ENCODE peak calls at places on chromosomes 13 and 19, in five cellular contexts. B is body of pancreas, Z is sigmoid colon, E is pancreas, Q is neuronal stem cell. J is an unnamed sample. For H3K9me3, the result is how much of the 10 kb centered on the place peaks cover.

GRCh38 chr13:108044929-108045328 is 170.4 kb downstream of the LIG4 start:
- DNase-seq in E (no peak), Q (no peak), B (no peak), Z (no peak), J (no peak)

GRCh38 chr13:51269039-51269438 is 46.8 kb downstream of the FAM124A start:
- DNase-seq in Q (no peak), E (no peak), B (no peak), Z (peak), J (no peak)

GRCh38 chr13:111853766-111854165 is 213.2 kb upstream of the SOX1 start:
- DNase-seq in B (no peak), E (no peak), Q (no peak), Z (no peak), J (no peak)

GRCh38 chr13:33649212-33649917 is 168.6 kb upstream of the RFC3 start:
- DNase-seq in Z (no peak), Q (no peak), B (no peak), E (no peak), J (no peak)

GRCh38 chr19:46428278-46429141 is at the start of gene PNMA8C:
- DNase-seq in Q (peak), Z (peak), E (peak), B (peak), J (peak)

GRCh38 chr19:34224996-34225658 is 29.2 kb upstream of the GARRE1 start:
- DNase-seq in E (no peak), B (no peak), Q (no peak), Z (no peak), J (no peak)

GRCh38 chr13:32660227-32660626 is 74.0 kb downstream of the PDS5B start:
- DNase-seq in Z (no peak), E (no peak), B (peak), Q (no peak), J (no peak)

GRCh38 chr19:46972301-46972700 is 47.3 kb upstream of the NPAS1 start:
- DNase-seq in B (no peak), Z (no peak), Q (no peak), E (no peak), J (peak)

GRCh38 chr13:20439261-20439660 is 86.4 kb downstream of the CRYL1 start:
- DNase-seq in E (no peak), B (no peak), Z (no peak), Q (no peak), J (no peak)

GRCh38 chr13:78764665-78765064 is 105.7 kb upstream of the OBI1 start:
- DNase-seq in Z (no peak), Q (no peak), B (no peak), E (no peak), J (no peak)

GRCh38 chr19:15417699-15418098 is 1.1 kb downstream of the AKAP8L start:
- DNase-seq in B (peak), Z (no peak), E (no peak), Q (no peak), J (no peak)

GRCh38 chr19:6230991-6231448 is 48.8 kb downstream of the MLLT1 start:
- DNase-seq in B (no peak), Q (no peak), E (no peak), Z (no peak), J (no peak)

GRCh38 chr13:24626449-24626848 is 53.8 kb upstream of the ATP12A start:
- DNase-seq in B (no peak), Q (no peak), E (no peak), Z (no peak), J (no peak)

GRCh38 chr13:101714195-101714594 is 261.7 kb downstream of the ITGBL1 start:
- DNase-seq in Z (no peak), E (no peak), B (no peak), Q (no peak), J (no peak)

GRCh38 chr13:48862572-48862971 is 113.1 kb upstream of the FNDC3A start:
- DNase-seq in Z (no peak), E (no peak), Q (no peak), B (no peak), J (no peak)

GRCh38 chr13:99296270-99296865 is 10.8 kb downstream of the GPR183 start:
- DNase-seq in E (no peak), B (no peak), Q (no peak), Z (no peak), J (no peak)

GRCh38 chr13:29693297-29693945 is 97.9 kb upstream of the SLC7A1 start:
- DNase-seq in E (peak), Q (no peak), Z (no peak), B (peak), J (peak)

GRCh38 chr13:103356226-103356864 is 290.1 kb upstream of the SLC10A2 start:
- DNase-seq in Q (no peak), B (no peak), E (no peak), Z (no peak), J (no peak)

GRCh38 chr19:57708641-57709354 is at the start of gene ZNF154:
- DNase-seq in B (peak), Q (peak), E (peak), Z (peak), J (peak)

GRCh38 chr19:54208784-54209057 is 8.1 kb downstream of the RPS9 start:
- DNase-seq in B (peak), Z (no peak), Q (no peak), E (no peak), J (no peak)

GRCh38 chr13:98401936-98402335 is 175.0 kb downstream of the STK24 start:
- DNase-seq in E (no peak), B (no peak), Q (no peak), Z (no peak), J (no peak)

GRCh38 chr19:15448014-15448777 is 1.6 kb downstream of the WIZ start:
- DNase-seq in Q (no peak), E (peak), Z (no peak), B (no peak), J (peak)

GRCh38 chr19:16619456-16619855 is 8.5 kb downstream of the MED26 start:
- DNase-seq in Z (peak), Q (no peak), B (peak), E (peak), J (peak)

GRCh38 chr19:29674374-29675119 is 9.3 kb downstream of the PLEKHF1 start:
- DNase-seq in Q (no peak), Z (peak), B (no peak), E (no peak), J (no peak)

DNA sequence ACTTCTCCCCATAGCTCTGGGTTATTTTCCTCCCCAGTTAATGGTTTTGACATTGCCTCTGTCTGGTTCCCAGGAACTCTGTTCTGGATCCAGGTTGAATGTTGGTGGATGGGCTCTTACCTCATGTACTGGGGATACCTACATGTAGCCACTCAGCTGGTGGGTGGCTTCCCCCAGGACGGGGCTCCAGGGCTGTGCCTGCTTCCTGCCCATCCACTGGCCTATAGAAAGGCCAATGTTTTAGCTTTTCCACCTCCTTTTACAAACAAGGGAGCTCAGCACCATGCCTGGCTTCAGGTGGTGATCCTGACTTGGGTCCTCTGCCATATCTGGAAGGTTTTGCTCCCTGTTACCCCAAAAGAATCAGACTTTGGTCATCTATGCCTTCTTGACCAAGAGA is 120.2 kb downstream of the AKAP11 start:
- DNase-seq in Z (no peak), B (no peak), Q (no peak), E (no peak), J (no peak)
- H3K9me3 ChIP-seq in Z (under half), B (under half), Q (under half), E (under half), J (under half)

GRCh38 chr19:51640371-51640770 is 6.3 kb downstream of the SIGLEC14 start:
- DNase-seq in Q (no peak), Z (no peak), E (no peak), B (no peak), J (no peak)
- H3K9me3 ChIP-seq in Q (under half), Z (under half), E (under half), B (under half), J (under half)

GRCh38 chr19:9672893-9673292 is 2.0 kb downstream of the ZNF562 start:
- DNase-seq in B (no peak), Q (no peak), E (no peak), Z (no peak), J (no peak)

GRCh38 chr19:9671654-9672053 is 3.2 kb downstream of the ZNF562 start:
- DNase-seq in E (no peak), Q (no peak), B (no peak), Z (no peak), J (no peak)

GRCh38 chr19:9668544-9668943 is 6.4 kb downstream of the ZNF562 start:
- DNase-seq in E (no peak), Q (no peak), B (no peak), Z (no peak), J (no peak)

GRCh38 chr19:9667898-9668297 is 7.0 kb downstream of the ZNF562 start:
- DNase-seq in Q (no peak), Z (no peak), B (no peak), E (no peak), J (no peak)
- H3K9me3 ChIP-seq in Q (under half), Z (under half), B (under half), E (under half), J (under half)

DNA sequence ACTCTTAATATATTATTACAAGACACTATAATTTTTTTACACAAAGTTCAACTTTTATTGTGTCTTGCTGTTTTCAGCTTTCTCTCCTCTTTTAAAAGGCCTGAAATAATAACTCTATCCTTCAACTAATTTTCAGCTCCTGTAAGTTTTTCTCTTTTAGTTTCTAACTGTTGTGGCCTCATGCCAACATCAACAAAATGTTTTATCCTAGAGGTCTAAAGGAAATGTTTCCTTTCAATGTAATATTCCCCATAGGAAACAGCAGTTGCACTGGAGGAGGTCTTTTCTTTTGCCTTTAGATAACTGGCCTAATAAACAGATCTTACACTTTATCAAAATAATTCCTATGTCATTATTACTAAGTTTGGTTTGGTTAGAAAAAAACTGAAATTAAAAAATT is 8.5 kb upstream of the ZNF616 start:
- DNase-seq in B (no peak), Q (no peak), Z (no peak), E (no peak), J (no peak)
- H3K9me3 ChIP-seq in B (under half), Q (under half), Z (under half), E (under half), J (under half)

DNA sequence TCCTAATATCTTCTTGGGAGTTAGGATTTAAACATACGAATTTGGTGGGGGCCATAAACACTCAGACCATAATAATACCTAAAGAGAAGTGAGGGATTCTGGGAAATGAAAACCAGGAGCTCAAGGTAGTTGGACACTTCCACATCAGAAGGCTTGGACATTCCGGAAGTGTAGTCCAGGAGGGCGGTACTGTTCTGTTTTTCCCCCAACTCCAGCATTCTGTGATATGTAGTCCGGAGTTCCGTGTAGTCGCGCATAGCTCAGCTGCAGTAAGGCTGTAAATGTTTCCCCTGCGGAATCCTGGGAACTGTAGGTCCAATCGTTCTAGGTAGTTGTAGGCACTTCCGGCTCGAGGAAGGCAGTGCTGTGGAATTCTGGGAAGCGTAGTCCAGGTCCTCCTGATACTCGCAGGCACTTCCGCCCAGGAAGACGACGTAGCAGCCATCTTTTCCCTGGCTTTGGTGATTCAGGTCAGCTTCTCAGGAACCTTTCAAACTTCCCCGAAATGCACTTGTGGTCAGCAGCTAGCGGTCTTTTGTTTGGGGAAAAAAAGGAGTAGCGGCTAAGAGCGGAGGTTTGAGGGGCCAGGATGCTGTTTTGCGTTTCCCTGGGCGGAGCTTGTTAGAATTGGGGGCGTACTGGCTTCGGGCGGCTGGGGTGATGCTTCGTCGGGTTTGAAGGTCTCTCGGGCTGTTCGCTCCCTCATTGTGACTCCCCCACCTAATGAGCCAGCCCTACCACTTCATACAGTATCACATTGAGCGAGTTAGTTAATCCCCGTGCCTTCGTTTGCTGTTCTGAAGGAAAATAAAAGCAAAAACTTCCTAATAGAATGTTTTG is at the start of gene ZNF226:
- DNase-seq in E (peak), Q (peak), B (peak), Z (peak), J (peak)
- H3K9me3 ChIP-seq in E (under half), Q (under half), B (under half), Z (under half), J (under half)

GRCh38 chr19:44496711-44497110 is 3.6 kb downstream of the ZNF180 start:
- DNase-seq in E (no peak), B (no peak), Z (no peak), Q (no peak), J (no peak)
- H3K9me3 ChIP-seq in E (under half), B (under half), Z (half or more), Q (half or more), J (under half)